ENCODE peak calls at places on chromosomes 6 and 20, in seven cellular contexts. One of them, this sample, is unnamed.

GRCh38 chr6:164097557-164098398 is 683.3 kb downstream of the QKI start:
- DNase-seq in HT-29: peak
- DNase-seq in GF-D8: peak
- DNase-seq in endothelial cell: peak
- DNase-seq in AG20443: peak
- DNase-seq in nucleus accumbens: no peak
- DNase-seq in spleen: no peak
- DNase-seq in this sample: peak

GRCh38 chr6:154488276-154488627 is 22.2 kb downstream of the CNKSR3 start:
- DNase-seq in HT-29: no peak
- DNase-seq in GF-D8: no peak
- DNase-seq in endothelial cell: no peak
- DNase-seq in AG20443: no peak
- DNase-seq in nucleus accumbens: no peak
- DNase-seq in spleen: no peak
- DNase-seq in this sample: peak

GRCh38 chr6:18978330-18979128 is 591.4 kb downstream of the RNF144B start:
- DNase-seq in HT-29: peak
- DNase-seq in GF-D8: no peak
- DNase-seq in endothelial cell: no peak
- DNase-seq in AG20443: peak
- DNase-seq in nucleus accumbens: no peak
- DNase-seq in spleen: no peak
- DNase-seq in this sample: peak

GRCh38 chr6:43986177-43986825 is 141.0 kb downstream of the MRPL14 start:
- DNase-seq in HT-29: no peak
- DNase-seq in GF-D8: no peak
- DNase-seq in endothelial cell: no peak
- DNase-seq in AG20443: no peak
- DNase-seq in nucleus accumbens: no peak
- DNase-seq in spleen: no peak
- DNase-seq in this sample: no peak

GRCh38 chr20:19210426-19211155 is 1.9 kb upstream of the SLC24A3 start:
- DNase-seq in HT-29: no peak
- DNase-seq in GF-D8: no peak
- DNase-seq in endothelial cell: no peak
- DNase-seq in AG20443: no peak
- DNase-seq in nucleus accumbens: no peak
- DNase-seq in spleen: no peak
- DNase-seq in this sample: no peak

GRCh38 chr6:111602481-111603404 is 2.9 kb downstream of the TRAF3IP2 start:
- DNase-seq in HT-29: no peak
- DNase-seq in GF-D8: no peak
- DNase-seq in endothelial cell: peak
- DNase-seq in AG20443: peak
- DNase-seq in nucleus accumbens: no peak
- DNase-seq in spleen: no peak
- DNase-seq in this sample: peak

GRCh38 chr6:45500924-45501816 is 123.4 kb upstream of the SUPT3H start:
- DNase-seq in HT-29: no peak
- DNase-seq in GF-D8: no peak
- DNase-seq in endothelial cell: no peak
- DNase-seq in AG20443: no peak
- DNase-seq in nucleus accumbens: no peak
- DNase-seq in spleen: no peak
- DNase-seq in this sample: no peak

GRCh38 chr20:1185316-1185741 is 548 bp upstream of the TMEM74B start:
- DNase-seq in HT-29: peak
- DNase-seq in GF-D8: no peak
- DNase-seq in endothelial cell: peak
- DNase-seq in AG20443: peak
- DNase-seq in nucleus accumbens: no peak
- DNase-seq in spleen: no peak
- DNase-seq in this sample: no peak

GRCh38 chr6:56292505-56293181 is 45.3 kb upstream of the COL21A1 start:
- DNase-seq in HT-29: peak
- DNase-seq in GF-D8: no peak
- DNase-seq in endothelial cell: peak
- DNase-seq in AG20443: peak
- DNase-seq in nucleus accumbens: no peak
- DNase-seq in spleen: no peak
- DNase-seq in this sample: peak

GRCh38 chr6:36226648-36227047 is 30.1 kb downstream of the BRPF3 start:
- DNase-seq in HT-29: no peak
- DNase-seq in GF-D8: no peak
- DNase-seq in endothelial cell: no peak
- DNase-seq in AG20443: no peak
- DNase-seq in nucleus accumbens: no peak
- DNase-seq in spleen: no peak
- DNase-seq in this sample: no peak

GRCh38 chr20:55684578-55684977 is 320.7 kb downstream of the CBLN4 start:
- DNase-seq in HT-29: no peak
- DNase-seq in GF-D8: no peak
- DNase-seq in endothelial cell: no peak
- DNase-seq in AG20443: no peak
- DNase-seq in nucleus accumbens: no peak
- DNase-seq in spleen: no peak
- DNase-seq in this sample: no peak

GRCh38 chr6:26537160-26537845 is 863 bp upstream of the HMGN4 start:
- DNase-seq in HT-29: peak
- DNase-seq in GF-D8: peak
- DNase-seq in endothelial cell: peak
- DNase-seq in AG20443: peak
- DNase-seq in nucleus accumbens: peak
- DNase-seq in spleen: peak
- DNase-seq in this sample: peak

GRCh38 chr20:57198359-57199072 is 67.9 kb downstream of the BMP7 start:
- DNase-seq in HT-29: no peak
- DNase-seq in GF-D8: no peak
- DNase-seq in endothelial cell: no peak
- DNase-seq in AG20443: no peak
- DNase-seq in nucleus accumbens: no peak
- DNase-seq in spleen: no peak
- DNase-seq in this sample: peak

GRCh38 chr20:38723069-38723981 is 961 bp upstream of the SLC32A1 start:
- DNase-seq in HT-29: no peak
- DNase-seq in GF-D8: peak
- DNase-seq in endothelial cell: peak
- DNase-seq in AG20443: no peak
- DNase-seq in nucleus accumbens: no peak
- DNase-seq in spleen: no peak
- DNase-seq in this sample: peak

GRCh38 chr20:48782901-48783308 is 44.9 kb downstream of the PREX1 start:
- DNase-seq in HT-29: no peak
- DNase-seq in GF-D8: no peak
- DNase-seq in endothelial cell: no peak
- DNase-seq in AG20443: no peak
- DNase-seq in nucleus accumbens: no peak
- DNase-seq in spleen: no peak
- DNase-seq in this sample: no peak

GRCh38 chr6:37137201-37137880 is 32.6 kb upstream of the PIM1 start:
- DNase-seq in HT-29: no peak
- DNase-seq in GF-D8: no peak
- DNase-seq in endothelial cell: peak
- DNase-seq in AG20443: peak
- DNase-seq in nucleus accumbens: no peak
- DNase-seq in spleen: no peak
- DNase-seq in this sample: peak

GRCh38 chr20:43032459-43032858 is 157.2 kb downstream of the PTPRT start:
- DNase-seq in HT-29: no peak
- DNase-seq in GF-D8: no peak
- DNase-seq in endothelial cell: no peak
- DNase-seq in AG20443: no peak
- DNase-seq in nucleus accumbens: no peak
- DNase-seq in spleen: no peak
- DNase-seq in this sample: no peak

GRCh38 chr6:41733349-41733706 is 2.1 kb downstream of the TFEB start:
- DNase-seq in HT-29: no peak
- DNase-seq in GF-D8: no peak
- DNase-seq in endothelial cell: no peak
- DNase-seq in AG20443: no peak
- DNase-seq in nucleus accumbens: no peak
- DNase-seq in spleen: no peak
- DNase-seq in this sample: no peak

GRCh38 chr6:37102299-37103168 is 67.4 kb upstream of the PIM1 start:
- DNase-seq in HT-29: peak
- DNase-seq in GF-D8: peak
- DNase-seq in endothelial cell: peak
- DNase-seq in AG20443: peak
- DNase-seq in nucleus accumbens: peak
- DNase-seq in spleen: peak
- DNase-seq in this sample: peak

GRCh38 chr6:160226118-160226541 is 32.5 kb downstream of the SLC22A2 start:
- DNase-seq in HT-29: no peak
- DNase-seq in GF-D8: no peak
- DNase-seq in endothelial cell: no peak
- DNase-seq in AG20443: no peak
- DNase-seq in nucleus accumbens: no peak
- DNase-seq in spleen: no peak
- DNase-seq in this sample: peak

GRCh38 chr6:29806387-29806786 is 21.2 kb upstream of the HLA-G start:
- DNase-seq in HT-29: no peak
- DNase-seq in GF-D8: no peak
- DNase-seq in endothelial cell: no peak
- DNase-seq in AG20443: no peak
- DNase-seq in nucleus accumbens: no peak
- DNase-seq in spleen: no peak
- DNase-seq in this sample: no peak

This sample was measured in M059J.